ENCODE peak calls at places on chromosomes 13 and 19, in nine cellular contexts. One of them, this sample, is unnamed.

GRCh38 chr13:48220592-48221300 is 12.3 kb upstream of the ITM2B start:
- DNase-seq in heart right ventricle: no peak
- DNase-seq in SK-N-SH: no peak
- DNase-seq in body of pancreas: no peak
- DNase-seq in ascending aorta: no peak
- DNase-seq in fibroblast of pulmonary artery: no peak
- DNase-seq in fibroblast of lung: no peak
- DNase-seq in A549: no peak
- DNase-seq in cardiac muscle cell: no peak
- DNase-seq in this sample: no peak

GRCh38 chr13:33696530-33696929 is 121.4 kb upstream of the RFC3 start:
- DNase-seq in fibroblast of lung: no peak
- DNase-seq in fibroblast of pulmonary artery: no peak
- DNase-seq in heart right ventricle: no peak
- DNase-seq in cardiac muscle cell: no peak
- DNase-seq in ascending aorta: no peak
- DNase-seq in body of pancreas: no peak
- DNase-seq in SK-N-SH: no peak
- DNase-seq in A549: no peak
- DNase-seq in this sample: no peak

GRCh38 chr13:99390601-99391000 is 83.4 kb upstream of the GPR183 start:
- DNase-seq in heart right ventricle: no peak
- DNase-seq in SK-N-SH: no peak
- DNase-seq in A549: no peak
- DNase-seq in body of pancreas: no peak
- DNase-seq in fibroblast of pulmonary artery: no peak
- DNase-seq in fibroblast of lung: no peak
- DNase-seq in cardiac muscle cell: no peak
- DNase-seq in ascending aorta: no peak
- DNase-seq in this sample: no peak

GRCh38 chr19:44626067-44626624 is 12.8 kb downstream of the IGSF23 start:
- DNase-seq in ascending aorta: no peak
- DNase-seq in fibroblast of pulmonary artery: peak
- DNase-seq in heart right ventricle: no peak
- DNase-seq in SK-N-SH: no peak
- DNase-seq in body of pancreas: peak
- DNase-seq in A549: peak
- DNase-seq in fibroblast of lung: peak
- DNase-seq in cardiac muscle cell: peak
- DNase-seq in this sample: no peak

GRCh38 chr19:45952341-45952690 is 21.3 kb downstream of the NOVA2 start:
- DNase-seq in cardiac muscle cell: no peak
- DNase-seq in heart right ventricle: no peak
- DNase-seq in A549: no peak
- DNase-seq in SK-N-SH: no peak
- DNase-seq in body of pancreas: no peak
- DNase-seq in fibroblast of pulmonary artery: no peak
- DNase-seq in ascending aorta: no peak
- DNase-seq in fibroblast of lung: no peak
- DNase-seq in this sample: no peak

GRCh38 chr19:33388817-33389573 is 15.5 kb downstream of the CEBPG start:
- DNase-seq in fibroblast of pulmonary artery: no peak
- DNase-seq in fibroblast of lung: no peak
- DNase-seq in A549: no peak
- DNase-seq in heart right ventricle: peak
- DNase-seq in SK-N-SH: peak
- DNase-seq in ascending aorta: peak
- DNase-seq in cardiac muscle cell: no peak
- DNase-seq in body of pancreas: no peak
- DNase-seq in this sample: no peak

GRCh38 chr13:18992791-18993190 is 188.8 kb downstream of the TUBA3C start:
- DNase-seq in cardiac muscle cell: no peak
- DNase-seq in fibroblast of lung: no peak
- DNase-seq in A549: no peak
- DNase-seq in ascending aorta: no peak
- DNase-seq in heart right ventricle: no peak
- DNase-seq in body of pancreas: peak
- DNase-seq in fibroblast of pulmonary artery: no peak
- DNase-seq in SK-N-SH: no peak
- DNase-seq in this sample: no peak

GRCh38 chr19:32453736-32454135 is 48.2 kb downstream of the DPY19L3 start:
- DNase-seq in ascending aorta: no peak
- DNase-seq in fibroblast of lung: peak
- DNase-seq in fibroblast of pulmonary artery: peak
- DNase-seq in A549: no peak
- DNase-seq in cardiac muscle cell: peak
- DNase-seq in body of pancreas: no peak
- DNase-seq in SK-N-SH: no peak
- DNase-seq in heart right ventricle: no peak
- DNase-seq in this sample: no peak

GRCh38 chr19:14427461-14427860 is 5.6 kb upstream of the PKN1 start:
- DNase-seq in body of pancreas: no peak
- DNase-seq in fibroblast of lung: no peak
- DNase-seq in cardiac muscle cell: no peak
- DNase-seq in SK-N-SH: no peak
- DNase-seq in fibroblast of pulmonary artery: no peak
- DNase-seq in heart right ventricle: no peak
- DNase-seq in ascending aorta: no peak
- DNase-seq in A549: no peak
- DNase-seq in this sample: no peak

GRCh38 chr13:91134773-91135124 is 212.7 kb upstream of the MIR17HG start:
- DNase-seq in ascending aorta: no peak
- DNase-seq in body of pancreas: no peak
- DNase-seq in fibroblast of pulmonary artery: no peak
- DNase-seq in heart right ventricle: no peak
- DNase-seq in A549: no peak
- DNase-seq in cardiac muscle cell: no peak
- DNase-seq in SK-N-SH: no peak
- DNase-seq in fibroblast of lung: no peak
- DNase-seq in this sample: no peak

GRCh38 chr13:59906413-59907027 is 257.2 kb downstream of the DIAPH3 start:
- DNase-seq in fibroblast of lung: peak
- DNase-seq in fibroblast of pulmonary artery: peak
- DNase-seq in heart right ventricle: no peak
- DNase-seq in ascending aorta: no peak
- DNase-seq in A549: no peak
- DNase-seq in cardiac muscle cell: peak
- DNase-seq in SK-N-SH: peak
- DNase-seq in body of pancreas: no peak
- DNase-seq in this sample: peak

DNA sequence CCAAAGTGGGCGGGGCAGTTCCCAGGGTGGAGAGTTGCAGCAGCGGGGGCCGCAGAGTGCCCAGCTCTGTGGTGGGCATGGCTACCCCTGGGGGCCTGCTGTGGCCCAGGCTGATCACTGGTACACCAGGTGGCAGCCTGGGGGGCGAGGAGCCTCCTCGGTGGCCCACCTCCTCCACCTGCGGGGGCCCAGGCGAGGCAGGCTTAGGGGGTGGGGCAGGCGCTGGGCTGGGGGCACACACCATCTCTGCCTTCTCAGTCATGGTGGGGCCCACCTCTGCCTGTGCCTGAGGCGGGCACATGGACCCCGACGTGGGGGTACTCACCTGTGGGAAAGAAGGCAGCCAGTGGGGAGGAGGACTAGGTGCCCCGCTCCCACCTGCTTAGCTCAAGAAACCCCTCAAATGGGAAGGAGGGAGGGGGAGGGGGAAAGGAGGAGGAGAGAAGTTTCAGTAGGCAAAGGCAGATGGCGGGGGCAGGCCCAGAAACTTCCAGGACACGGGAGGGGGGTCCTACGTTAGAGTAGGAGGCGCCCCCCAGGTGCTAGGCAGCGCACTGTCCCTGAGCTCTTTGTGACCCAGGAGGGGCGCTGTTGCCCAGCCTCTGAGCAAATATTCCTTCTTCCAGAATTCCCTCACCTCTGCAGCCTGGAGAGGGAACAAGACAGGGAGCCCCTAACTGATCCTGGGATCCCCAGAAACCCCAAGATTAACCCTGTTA is 1.6 kb downstream of the LYL1 start:
- DNase-seq in body of pancreas: no peak
- DNase-seq in SK-N-SH: no peak
- DNase-seq in fibroblast of lung: no peak
- DNase-seq in heart right ventricle: no peak
- DNase-seq in cardiac muscle cell: no peak
- DNase-seq in fibroblast of pulmonary artery: no peak
- DNase-seq in A549: no peak
- DNase-seq in ascending aorta: peak
- DNase-seq in this sample: no peak
- H3K4me3 ChIP-seq in body of pancreas: no peak
- H3K4me3 ChIP-seq in SK-N-SH: no peak
- H3K4me3 ChIP-seq in fibroblast of lung: no peak
- H3K4me3 ChIP-seq in heart right ventricle: peak
- H3K4me3 ChIP-seq in cardiac muscle cell: no peak
- H3K4me3 ChIP-seq in fibroblast of pulmonary artery: no peak
- H3K4me3 ChIP-seq in A549: no peak
- H3K4me3 ChIP-seq in ascending aorta: peak
- H3K4me3 ChIP-seq in this sample: peak

DNA sequence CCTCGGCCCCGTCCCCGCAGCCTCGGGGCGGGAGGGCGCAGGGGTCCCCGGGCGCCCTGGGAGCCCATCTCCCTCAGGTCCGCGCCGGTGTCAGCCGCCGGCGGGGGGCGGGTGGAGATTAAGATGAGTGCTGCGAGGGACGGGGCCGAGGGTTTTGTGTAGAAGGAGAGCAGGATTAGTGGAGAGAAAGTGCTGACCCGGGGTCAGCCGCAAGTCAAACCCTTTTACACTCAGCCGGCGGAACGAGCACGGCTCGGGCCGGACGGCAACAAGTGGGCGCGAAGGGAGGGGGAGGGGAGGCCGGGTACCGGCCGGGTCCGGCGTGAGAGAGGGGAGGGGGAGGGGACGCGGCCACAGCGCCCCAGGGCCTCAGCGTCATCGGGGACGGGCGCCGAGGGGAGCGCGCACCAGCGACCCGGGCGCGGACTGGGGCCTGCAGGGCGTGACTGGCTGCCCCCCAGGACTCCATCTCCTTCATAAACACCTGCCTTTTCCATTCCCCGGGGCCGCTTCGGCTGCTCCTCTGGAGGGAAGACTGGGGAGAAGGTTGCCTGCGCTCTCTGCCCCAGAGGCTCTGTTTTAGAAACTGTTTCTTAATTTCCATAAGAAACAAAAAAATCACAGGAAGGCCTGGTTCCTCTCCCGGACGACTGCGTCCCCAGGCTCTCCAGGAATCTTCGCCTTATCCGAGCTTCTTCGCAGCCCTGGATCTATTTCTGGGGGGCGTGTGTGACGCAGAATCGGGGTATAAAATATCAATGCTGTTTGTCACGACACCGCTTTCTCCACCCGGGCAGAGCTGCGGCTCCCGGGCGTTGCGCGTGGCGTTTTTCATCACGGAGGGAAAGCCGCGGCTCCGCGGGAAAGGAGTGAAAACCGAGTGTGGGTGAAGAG is 6.5 kb downstream of the SOX1 start:
- DNase-seq in SK-N-SH: no peak
- DNase-seq in heart right ventricle: no peak
- DNase-seq in body of pancreas: no peak
- DNase-seq in fibroblast of pulmonary artery: no peak
- DNase-seq in A549: no peak
- DNase-seq in cardiac muscle cell: no peak
- DNase-seq in fibroblast of lung: no peak
- DNase-seq in ascending aorta: no peak
- DNase-seq in this sample: no peak
- H3K4me3 ChIP-seq in SK-N-SH: no peak
- H3K4me3 ChIP-seq in heart right ventricle: peak
- H3K4me3 ChIP-seq in body of pancreas: no peak
- H3K4me3 ChIP-seq in fibroblast of pulmonary artery: no peak
- H3K4me3 ChIP-seq in A549: no peak
- H3K4me3 ChIP-seq in cardiac muscle cell: peak
- H3K4me3 ChIP-seq in fibroblast of lung: no peak
- H3K4me3 ChIP-seq in ascending aorta: peak
- H3K4me3 ChIP-seq in this sample: no peak

GRCh38 chr19:7871530-7872305 is 2.5 kb downstream of the PRR36 start:
- DNase-seq in cardiac muscle cell: peak
- DNase-seq in heart right ventricle: peak
- DNase-seq in fibroblast of pulmonary artery: peak
- DNase-seq in SK-N-SH: peak
- DNase-seq in fibroblast of lung: peak
- DNase-seq in ascending aorta: peak
- DNase-seq in A549: peak
- DNase-seq in body of pancreas: peak
- DNase-seq in this sample: peak
- H3K4me3 ChIP-seq in cardiac muscle cell: peak
- H3K4me3 ChIP-seq in heart right ventricle: no peak
- H3K4me3 ChIP-seq in fibroblast of pulmonary artery: peak
- H3K4me3 ChIP-seq in SK-N-SH: no peak
- H3K4me3 ChIP-seq in fibroblast of lung: peak
- H3K4me3 ChIP-seq in ascending aorta: peak
- H3K4me3 ChIP-seq in A549: peak
- H3K4me3 ChIP-seq in body of pancreas: no peak
- H3K4me3 ChIP-seq in this sample: no peak

DNA sequence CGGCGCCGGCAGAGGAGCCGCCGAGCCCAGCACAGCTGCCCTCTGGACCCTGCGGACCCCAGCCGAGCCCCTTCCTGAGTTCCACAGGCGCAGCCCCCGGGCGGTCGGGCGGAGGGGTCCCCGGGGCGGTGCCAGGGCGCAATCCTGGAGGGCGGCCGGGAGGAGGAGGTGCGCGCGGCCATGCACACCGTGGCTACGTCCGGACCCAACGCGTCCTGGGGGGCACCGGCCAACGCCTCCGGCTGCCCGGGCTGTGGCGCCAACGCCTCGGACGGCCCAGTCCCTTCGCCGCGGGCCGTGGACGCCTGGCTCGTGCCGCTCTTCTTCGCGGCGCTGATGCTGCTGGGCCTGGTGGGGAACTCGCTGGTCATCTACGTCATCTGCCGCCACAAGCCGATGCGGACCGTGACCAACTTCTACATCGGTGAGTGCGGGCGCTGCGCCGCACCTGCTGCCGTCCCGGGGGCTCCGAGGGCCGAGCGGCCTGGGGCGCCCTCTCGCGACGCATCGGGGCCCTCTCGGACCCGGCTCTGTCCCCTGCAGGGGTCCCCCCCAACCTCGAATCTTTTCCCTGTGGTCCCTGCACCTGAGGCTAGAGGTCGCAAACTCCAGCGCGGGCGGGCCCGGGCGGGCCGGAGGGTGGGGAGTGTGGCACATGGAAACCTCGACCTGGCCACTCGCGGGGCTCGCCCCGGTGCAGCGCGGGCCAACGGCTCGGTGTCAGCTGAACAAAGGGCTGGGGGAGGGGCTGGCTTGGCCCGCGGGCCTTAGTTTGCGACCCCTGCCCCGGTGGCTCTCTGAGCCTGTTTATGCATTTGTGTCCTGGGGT is at the start of gene KISS1R:
- DNase-seq in SK-N-SH: peak
- DNase-seq in fibroblast of lung: no peak
- DNase-seq in cardiac muscle cell: no peak
- DNase-seq in fibroblast of pulmonary artery: no peak
- DNase-seq in heart right ventricle: no peak
- DNase-seq in A549: peak
- DNase-seq in body of pancreas: no peak
- DNase-seq in ascending aorta: peak
- DNase-seq in this sample: peak
- H3K4me3 ChIP-seq in SK-N-SH: peak
- H3K4me3 ChIP-seq in fibroblast of lung: peak
- H3K4me3 ChIP-seq in cardiac muscle cell: peak
- H3K4me3 ChIP-seq in fibroblast of pulmonary artery: no peak
- H3K4me3 ChIP-seq in heart right ventricle: peak
- H3K4me3 ChIP-seq in A549: peak
- H3K4me3 ChIP-seq in body of pancreas: peak
- H3K4me3 ChIP-seq in ascending aorta: peak
- H3K4me3 ChIP-seq in this sample: no peak

This sample was measured in Karpas-422.